ENCODE peak calls at places on chromosomes 2 and 18, in six cellular contexts. G is esophagus squamous epithelium, P is MM.1S, N is tibial nerve, R is lower lobe of right lung, V is heart left ventricle. U is an unnamed sample.

GRCh38 chr18:6482198-6482977 is 67.7 kb upstream of the L3MBTL4 start:
- DNase-seq in G (no peak), P (peak; percentile 45), N (peak; percentile 45), R (peak; percentile 75), V (peak; percentile 56), U (peak; percentile 3)

GRCh38 chr18:34084635-34085034 is 140.1 kb downstream of the NOL4 start:
- DNase-seq in G (no peak), P (no peak), N (no peak), R (no peak), V (no peak), U (no peak)

GRCh38 chr2:95024960-95025405 is 525 bp upstream of the MAL start:
- DNase-seq in G (no peak), P (no peak), N (no peak), R (no peak), V (no peak), U (no peak)

GRCh38 chr2:201996006-201996405 is 37.6 kb upstream of the FZD7 start:
- DNase-seq in G (no peak), P (no peak), N (no peak), R (no peak), V (no peak), U (no peak)

GRCh38 chr2:49937432-49937831 is 783.1 kb upstream of the FSHR start:
- DNase-seq in G (no peak), P (no peak), N (no peak), R (no peak), V (no peak), U (no peak)

GRCh38 chr18:35376393-35376741 is 770 bp downstream of the ZNF396 start:
- DNase-seq in G (no peak), P (no peak), N (no peak), R (peak; percentile 73), V (peak; percentile 13), U (no peak)

GRCh38 chr2:13650586-13651180 is 933.9 kb downstream of the TRIB2 start:
- DNase-seq in G (no peak), P (peak; percentile 24), N (no peak), R (no peak), V (no peak), U (no peak)

GRCh38 chr2:127104881-127105655 is 1.9 kb downstream of the BIN1 start:
- DNase-seq in G (no peak), P (no peak), N (no peak), R (no peak), V (no peak), U (no peak)

GRCh38 chr2:3476386-3477033 is 42.8 kb downstream of the ADI1 start:
- DNase-seq in G (no peak), P (no peak), N (no peak), R (no peak), V (no peak), U (no peak)

GRCh38 chr2:127032601-127033000 is 74.4 kb downstream of the BIN1 start:
- DNase-seq in G (no peak), P (no peak), N (no peak), R (no peak), V (no peak), U (no peak)

GRCh38 chr2:42100696-42101585 is 53.1 kb downstream of the PKDCC start:
- DNase-seq in G (no peak), P (peak; percentile 56), N (no peak), R (peak; percentile 79), V (peak; percentile 71), U (no peak)

GRCh38 chr2:75428060-75428459 is 132.7 kb downstream of the EVA1A start:
- DNase-seq in G (no peak), P (no peak), N (no peak), R (no peak), V (no peak), U (no peak)

GRCh38 chr2:101340141-101340541 is 31.6 kb upstream of the RNF149 start:
- DNase-seq in G (no peak), P (no peak), N (no peak), R (no peak), V (no peak), U (no peak)

GRCh38 chr2:60840880-60841279 is 40.5 kb upstream of the REL start:
- DNase-seq in G (no peak), P (peak; percentile 98), N (no peak), R (no peak), V (no peak), U (no peak)

GRCh38 chr18:53567935-53568574 is 656.4 kb downstream of the MBD2 start:
- DNase-seq in G (no peak), P (peak; percentile 28), N (no peak), R (no peak), V (no peak), U (no peak)

GRCh38 chr2:55365303-55365702 is 54.4 kb downstream of the CCDC88A start:
- DNase-seq in G (no peak), P (no peak), N (no peak), R (no peak), V (no peak), U (no peak)

GRCh38 chr2:136527560-136527959 is 237.8 kb upstream of the THSD7B start:
- DNase-seq in G (no peak), P (peak; percentile 52), N (no peak), R (no peak), V (no peak), U (no peak)

GRCh38 chr2:1653137-1653789 is 91.1 kb downstream of the PXDN start:
- DNase-seq in G (no peak), P (no peak), N (no peak), R (peak; percentile 66), V (peak; percentile 41), U (peak; percentile 87)

GRCh38 chr2:99789851-99790250 is 300.0 kb upstream of the REV1 start:
- DNase-seq in G (no peak), P (no peak), N (no peak), R (no peak), V (no peak), U (no peak)

DNA sequence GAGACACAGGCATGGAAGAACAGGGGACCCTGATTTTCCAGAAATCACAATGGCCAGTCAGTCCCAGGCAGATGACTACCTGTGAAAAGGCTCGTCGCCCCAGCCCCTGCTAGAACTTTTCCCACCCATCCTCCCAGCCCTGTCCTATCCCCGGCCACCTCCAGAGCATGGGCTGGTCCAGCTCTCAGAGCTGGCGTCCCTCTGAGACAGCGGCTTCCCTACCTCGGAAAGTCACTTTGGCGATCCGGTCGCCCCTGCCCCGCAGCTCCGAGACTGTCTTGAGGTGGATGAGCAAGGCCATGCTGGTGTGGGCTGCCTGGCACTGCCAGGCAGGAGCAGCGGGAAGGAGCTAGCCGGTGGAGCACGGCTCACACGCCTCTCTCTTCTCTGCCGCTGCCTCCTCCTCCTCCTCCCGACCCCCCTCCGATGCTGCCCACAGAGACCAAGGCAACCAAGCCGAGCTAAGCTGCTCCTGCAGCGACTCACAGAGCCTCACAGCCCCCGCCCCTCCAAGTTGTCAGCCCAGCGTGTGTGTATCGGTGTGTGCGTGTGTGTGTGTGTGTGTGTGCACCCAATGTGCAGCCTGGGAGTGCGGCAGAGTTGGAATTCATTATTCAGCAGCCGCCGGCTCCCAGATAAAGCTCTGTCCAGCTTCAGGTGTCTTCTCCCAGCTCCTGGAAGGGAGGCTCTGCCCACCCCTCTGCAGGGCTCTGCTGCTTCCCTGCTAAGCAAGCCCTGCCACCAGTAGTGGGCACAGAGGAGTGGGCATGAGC is 80.5 kb upstream of the OTOF start:
- DNase-seq in G (no peak), P (no peak), N (no peak), R (no peak), V (no peak), U (no peak)
- H3K27ac ChIP-seq in G (no peak overlapping the region), P (no peak overlapping the region), N (no peak overlapping the region), R (no peak overlapping the region), V (no peak overlapping the region), U (no peak overlapping the region)

DNA sequence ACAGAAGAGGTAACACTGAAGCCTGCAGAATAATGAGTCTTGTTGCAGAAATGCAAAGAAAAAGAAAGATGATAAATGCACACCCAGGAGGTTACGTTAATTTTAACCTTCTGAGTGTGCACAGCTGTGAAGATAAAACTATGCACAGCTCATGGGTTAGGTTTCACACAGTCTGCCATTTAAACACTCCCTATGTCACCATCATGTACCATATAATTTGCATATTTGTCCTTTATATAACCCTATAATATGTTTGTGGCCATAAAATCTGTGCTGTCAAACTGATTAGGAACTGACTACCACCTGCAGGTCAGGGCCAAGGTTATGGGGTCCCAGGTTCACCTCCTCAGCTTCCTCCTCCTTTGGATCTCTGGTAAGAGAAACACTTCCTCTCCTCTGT is 205.5 kb downstream of the RPIA start:
- DNase-seq in G (no peak), P (no peak), N (no peak), R (no peak), V (no peak), U (no peak)
- H3K36me3 ChIP-seq in G (no peaks in the 10 kb centered on the region), P (no peaks in the 10 kb centered on the region), N (no peaks in the 10 kb centered on the region), R (no peaks in the 10 kb centered on the region), V (no peaks in the 10 kb centered on the region), U (no peaks in the 10 kb centered on the region)

GRCh38 chr2:177998006-177998405 is 74.6 kb downstream of the PDE11A start:
- DNase-seq in G (no peak), P (no peak), N (no peak), R (no peak), V (no peak), U (no peak)

GRCh38 chr2:178002038-178002437 is 70.5 kb downstream of the PDE11A start:
- DNase-seq in G (no peak), P (no peak), N (no peak), R (no peak), V (no peak), U (no peak)

GRCh38 chr2:177998996-177999395 is 73.6 kb downstream of the PDE11A start:
- DNase-seq in G (no peak), P (no peak), N (no peak), R (no peak), V (no peak), U (no peak)
- H3K4me3 ChIP-seq in G (no peak overlapping the region), P (no peak overlapping the region), N (no peak overlapping the region), R (no peak overlapping the region), V (no peak overlapping the region), U (no peak overlapping the region)

GRCh38 chr2:215403441-215404356 is 32.2 kb downstream of the FN1 start:
- DNase-seq in G (no peak), P (no peak), N (no peak), R (no peak), V (no peak), U (no peak)
- H3K27ac ChIP-seq in G (no peak overlapping the region), P (no peak overlapping the region), N (no peak overlapping the region), R (no peak overlapping the region), V (no peak overlapping the region), U (peak overlapping the region; percentile 45)

DNA sequence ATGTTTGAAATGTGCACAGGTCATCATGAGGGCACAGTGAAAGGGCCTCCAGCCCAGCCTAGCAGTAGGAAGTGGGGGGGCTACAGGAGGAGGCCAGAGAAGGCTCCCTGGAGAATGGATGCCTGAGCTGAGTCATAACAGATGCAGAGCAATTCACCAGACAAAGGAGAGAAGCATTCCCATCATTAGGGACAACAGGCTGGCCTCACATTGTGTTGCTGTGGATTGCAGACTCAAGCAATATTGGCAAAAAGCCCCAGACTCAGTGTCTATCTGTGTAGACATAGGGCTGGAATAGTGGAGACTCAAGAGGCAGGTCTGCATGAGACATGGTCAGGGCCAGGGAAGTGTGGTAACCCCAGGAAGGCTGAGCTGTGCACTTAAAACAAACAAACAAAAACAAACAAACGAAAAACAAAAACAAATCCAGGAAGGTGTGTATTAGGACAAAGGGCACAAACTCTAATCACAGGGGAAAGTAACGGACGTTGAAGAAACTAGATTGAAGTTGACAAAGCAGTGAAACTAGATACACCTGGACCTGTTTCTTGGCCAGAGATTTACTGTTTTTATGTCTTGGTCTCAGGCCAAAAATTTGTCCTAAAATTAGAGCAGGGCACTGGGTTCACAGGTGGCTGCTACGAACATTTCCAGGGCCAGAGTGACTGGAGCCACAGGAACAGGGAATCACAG is 329.7 kb downstream of the DLGAP1 start:
- DNase-seq in G (no peak), P (peak; percentile 76), N (no peak), R (no peak), V (peak; percentile 30), U (no peak)
- H3K36me3 ChIP-seq in G (no peaks in the 10 kb centered on the region), P (no peaks in the 10 kb centered on the region), N (no peaks in the 10 kb centered on the region), R (no peaks in the 10 kb centered on the region), V (no peaks in the 10 kb centered on the region), U (no peaks in the 10 kb centered on the region)

U was measured in thoracic aorta.